ENCODE peak calls at places on chromosome 15, in ten cellular contexts. P is mucosa of descending colon, U is GM23338, O is right atrium auricular region, I is right lobe of liver, Z is breast epithelium, C is ascending aorta, S is tibial nerve, G is uterus, V is adrenal gland. R is an unnamed sample. For H3K4me1, the result is how much of the 10 kb centered on the place peaks cover.

GRCh38 chr15:82314769-82315518 is 34.3 kb downstream of the GOLGA6L10 start:
- DNase-seq in P (no peak), U (no peak), O (no peak), I (no peak), Z (no peak), C (no peak), S (no peak), G (no peak), V (no peak), R (no peak)

GRCh38 chr15:82228750-82229149 is 33.8 kb downstream of the EFL1 start:
- DNase-seq in P (no peak), U (no peak), O (no peak), I (no peak), Z (no peak), C (no peak), S (no peak), G (no peak), V (no peak), R (no peak)

GRCh38 chr15:63396546-63396939 is 14.9 kb upstream of the CA12 start:
- DNase-seq in P (no peak), U (peak), O (no peak), I (no peak), Z (no peak), C (no peak), S (no peak), G (no peak), V (no peak), R (no peak)

GRCh38 chr15:56739964-56740640 is 6.8 kb upstream of the ZNF280D start:
- DNase-seq in P (no peak), U (peak), O (no peak), I (no peak), Z (no peak), C (no peak), S (no peak), G (no peak), V (no peak), R (no peak)

GRCh38 chr15:50390549-50391264 is 33.5 kb upstream of the USP8 start:
- DNase-seq in P (no peak), U (no peak), O (no peak), I (no peak), Z (no peak), C (no peak), S (no peak), G (no peak), V (no peak), R (no peak)

GRCh38 chr15:30044377-30044776 is 38.4 kb upstream of the GOLGA8J start:
- DNase-seq in P (no peak), U (no peak), O (no peak), I (no peak), Z (no peak), C (no peak), S (no peak), G (no peak), V (no peak), R (no peak)

GRCh38 chr15:33059184-33059583 is 135.3 kb downstream of the FMN1 start:
- DNase-seq in P (no peak), U (no peak), O (no peak), I (no peak), Z (no peak), C (no peak), S (no peak), G (no peak), V (no peak), R (no peak)

GRCh38 chr15:38069001-38069400 is 134.6 kb downstream of the TMCO5A start:
- DNase-seq in P (no peak), U (no peak), O (no peak), I (no peak), Z (no peak), C (peak), S (no peak), G (no peak), V (no peak), R (no peak)

GRCh38 chr15:35379972-35380371 is 166.0 kb downstream of the DPH6 start:
- DNase-seq in P (no peak), U (no peak), O (no peak), I (no peak), Z (no peak), C (no peak), S (no peak), G (no peak), V (no peak), R (no peak)

DNA sequence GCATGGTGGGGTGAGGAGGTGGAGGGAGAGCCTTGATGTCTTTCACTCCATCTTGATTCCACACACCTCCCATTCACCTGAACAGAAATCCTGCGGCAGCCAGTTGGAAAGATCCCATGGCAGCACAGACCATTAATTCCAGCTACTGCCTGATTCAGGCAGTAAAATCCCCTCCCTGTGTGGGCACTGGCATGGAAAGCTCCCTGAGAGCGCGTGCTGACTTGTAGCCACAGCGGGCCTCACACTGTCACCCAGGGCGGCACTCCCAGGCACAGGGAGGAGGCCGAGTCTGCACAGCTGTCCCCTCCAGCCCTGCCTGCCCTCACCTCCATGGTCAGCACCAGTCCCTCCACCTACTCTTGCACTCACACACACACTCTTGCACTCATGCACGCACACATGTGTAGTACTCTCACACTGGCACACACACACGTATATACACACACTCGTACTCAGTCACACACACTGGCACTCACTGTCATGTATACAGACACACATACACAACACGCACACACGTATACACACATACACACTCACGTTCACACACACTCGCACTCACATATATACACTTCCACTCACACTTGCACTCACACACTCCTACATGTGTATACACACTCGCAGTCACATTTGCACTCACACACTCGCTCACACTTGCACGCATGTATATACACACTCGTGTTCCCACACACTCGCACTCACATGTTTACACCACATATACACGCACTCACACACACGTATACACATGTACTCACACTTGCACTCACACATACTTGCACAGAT is 1.7 kb downstream of the PLA2G4F start:
- DNase-seq in P (no peak), U (no peak), O (no peak), I (no peak), Z (peak), C (no peak), S (no peak), G (no peak), V (no peak), R (peak)
- H3K4me1 ChIP-seq in P (under half), U (under half), O (under half), I (under half), Z (under half), C (under half), S (under half), G (under half), V (under half), R (under half)

DNA sequence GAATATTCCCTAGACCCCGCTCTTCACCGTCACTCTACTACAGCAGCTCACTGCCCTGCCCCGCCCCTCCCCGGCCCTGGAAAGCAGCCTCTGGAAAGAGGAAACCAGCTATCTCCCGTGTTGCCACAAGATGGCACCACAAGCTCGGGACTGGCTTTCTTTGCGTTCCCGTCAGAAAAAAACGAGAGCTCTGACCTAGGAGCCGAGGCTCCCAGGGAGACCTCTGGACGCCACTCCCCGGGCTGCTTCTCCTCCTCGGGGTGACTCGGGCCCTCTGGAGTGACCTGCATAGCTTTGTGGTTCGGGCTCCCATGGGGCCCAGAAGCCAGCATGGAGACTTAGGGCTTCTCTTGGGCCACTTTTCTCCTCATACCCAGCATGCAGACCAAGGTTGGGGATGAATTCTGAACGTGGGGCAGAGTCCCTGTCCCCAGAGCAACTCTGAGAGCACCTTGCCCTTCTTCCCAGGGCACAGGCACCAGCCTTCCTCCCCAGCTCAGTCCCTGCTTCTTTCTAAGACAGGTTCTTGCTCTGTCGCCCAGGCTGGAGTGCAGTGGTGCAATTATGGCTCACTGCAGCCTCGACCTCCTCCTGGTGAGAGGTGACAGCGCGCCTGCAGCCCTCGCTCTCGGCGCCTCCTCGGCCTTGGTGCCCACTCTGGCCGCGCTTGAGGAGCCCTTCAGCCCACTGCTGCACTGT is 19.0 kb downstream of the STOML1 start:
- DNase-seq in P (peak), U (peak), O (peak), I (peak), Z (peak), C (peak), S (peak), G (peak), V (peak), R (peak)
- H3K4me3 ChIP-seq in P (no peak), U (peak), O (peak), I (no peak), Z (peak), C (peak), S (no peak), G (no peak), V (peak), R (no peak)

DNA sequence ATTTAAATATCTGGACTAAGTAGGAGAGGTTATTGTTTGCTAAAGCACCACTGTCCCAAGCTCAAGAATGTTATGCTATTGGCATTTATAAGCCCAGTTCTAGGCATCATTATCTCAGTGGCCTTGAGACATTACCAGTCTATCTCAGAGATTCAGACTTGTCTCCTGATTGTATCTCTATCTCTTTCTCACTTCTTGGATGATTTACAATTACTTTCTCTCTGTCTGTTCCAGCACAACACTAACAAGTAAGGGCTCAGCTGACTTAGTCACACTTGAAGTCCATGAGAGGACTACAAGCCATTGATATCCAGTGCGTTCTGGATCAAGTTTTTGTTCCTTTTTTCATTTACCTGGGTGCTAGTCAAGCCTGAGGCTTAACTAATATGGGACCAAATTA is 60.2 kb downstream of the TRIM69 start:
- DNase-seq in P (no peak), U (no peak), O (no peak), I (no peak), Z (no peak), C (no peak), S (no peak), G (no peak), V (no peak), R (no peak)
- TF ChIP-seq CTCF in P (no peak), U (no peak), O (no peak), I (no peak), Z (no peak), C (no peak), S (no peak), G (no peak), V (no peak), R (no peak)

DNA sequence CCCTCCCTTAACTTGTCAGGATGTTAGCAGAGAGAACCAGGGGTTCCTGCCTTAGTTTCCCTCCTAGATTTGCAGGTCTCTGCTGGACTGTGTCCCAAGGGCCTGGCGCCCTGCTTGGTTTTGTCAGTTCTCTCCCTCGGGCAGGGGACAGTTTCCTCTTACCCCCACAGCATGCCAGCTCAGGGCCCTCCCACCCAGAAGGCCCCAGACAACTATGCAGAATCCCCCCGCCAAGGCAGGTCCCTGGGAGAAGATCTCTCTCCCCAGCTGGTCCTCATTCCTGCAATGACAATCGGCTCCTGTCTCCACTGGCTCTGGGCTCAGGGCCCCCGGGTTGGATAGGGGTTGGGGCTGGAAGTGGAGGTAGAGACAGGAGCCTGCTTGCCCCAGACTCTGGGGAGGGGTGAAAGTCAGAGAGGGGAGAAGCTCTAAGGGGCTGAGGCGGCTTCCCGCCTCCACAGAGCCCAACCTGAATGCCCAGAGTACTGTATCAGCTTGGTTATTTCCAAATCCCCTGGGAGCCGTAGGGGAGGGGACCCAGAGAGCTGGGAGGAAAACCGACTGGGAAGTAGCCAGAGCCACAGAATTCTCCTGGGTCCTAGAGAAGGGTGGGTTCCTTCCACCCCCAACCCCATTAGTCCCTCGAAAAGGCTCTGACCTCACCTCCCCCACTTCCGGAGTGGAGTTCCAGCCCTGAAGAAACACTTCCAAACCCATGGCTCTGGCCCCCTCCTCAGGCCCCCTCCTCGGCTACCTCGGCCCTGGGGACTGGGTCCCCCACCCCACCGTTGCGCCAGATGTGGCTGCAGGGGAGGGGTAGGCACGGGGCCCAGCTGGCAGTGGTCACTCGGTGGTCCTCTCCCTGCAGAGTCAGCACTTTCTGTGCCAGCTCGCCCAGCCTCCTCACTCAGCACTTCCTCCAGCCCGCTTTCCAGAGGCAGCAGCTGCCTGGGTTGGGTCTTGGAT is 3.8 kb upstream of the LOXL1 start:
- DNase-seq in P (peak), U (peak), O (no peak), I (no peak), Z (no peak), C (peak), S (no peak), G (peak), V (no peak), R (peak)
- H3K4me1 ChIP-seq in P (under half), U (half or more), O (half or more), I (under half), Z (under half), C (under half), S (under half), G (under half), V (under half), R (under half)

DNA sequence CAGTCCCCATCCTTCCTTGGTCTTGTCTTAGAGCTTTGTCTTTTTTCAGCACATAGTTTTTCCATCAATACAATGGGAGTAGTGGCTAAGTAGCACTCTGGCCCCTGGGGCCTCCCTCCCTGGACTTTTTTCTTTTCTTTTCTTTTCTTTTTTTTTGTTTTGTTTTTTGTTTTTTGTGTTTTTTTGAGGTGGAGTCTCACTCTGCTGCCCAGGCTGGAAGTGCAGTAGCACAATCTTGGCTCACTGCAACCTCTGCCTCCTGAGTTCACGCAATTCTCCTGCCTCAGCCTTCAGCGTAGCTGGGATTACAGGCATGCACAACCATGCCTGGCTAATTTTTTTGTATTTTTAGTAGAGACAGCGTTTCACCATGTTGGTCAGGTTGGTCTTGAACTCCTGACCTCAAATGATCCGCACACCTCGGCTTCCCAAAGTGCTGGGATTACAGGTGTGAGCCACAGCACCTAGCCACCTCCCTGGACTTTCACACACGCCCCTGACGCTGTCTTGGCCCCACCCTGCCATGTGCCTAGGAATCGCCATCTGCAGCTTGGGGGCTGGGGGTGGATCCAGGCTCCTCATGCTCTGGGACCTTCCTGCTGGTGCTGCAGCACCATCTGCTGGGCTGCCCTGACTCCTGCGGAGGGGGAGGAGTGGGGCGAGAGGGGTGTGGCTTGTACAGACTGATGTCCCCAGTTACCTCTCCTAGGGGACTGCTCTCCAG is 2.8 kb downstream of the C15orf39 start:
- DNase-seq in P (peak), U (peak), O (peak), I (peak), Z (peak), C (peak), S (peak), G (peak), V (peak), R (peak)
- H3K4me3 ChIP-seq in P (no peak), U (peak), O (peak), I (no peak), Z (no peak), C (peak), S (no peak), G (no peak), V (no peak), R (no peak)

GRCh38 chr15:69607101-69607500 is 154.5 kb downstream of the RPLP1 start:
- DNase-seq in P (no peak), U (peak), O (peak), I (no peak), Z (no peak), C (peak), S (no peak), G (no peak), V (no peak), R (no peak)

GRCh38 chr15:69602921-69603320 is 150.3 kb downstream of the RPLP1 start:
- DNase-seq in P (no peak), U (no peak), O (peak), I (no peak), Z (no peak), C (no peak), S (no peak), G (no peak), V (no peak), R (no peak)

GRCh38 chr15:69603369-69604049 is 150.9 kb downstream of the RPLP1 start:
- DNase-seq in P (no peak), U (no peak), O (peak), I (no peak), Z (no peak), C (no peak), S (no peak), G (no peak), V (no peak), R (no peak)

GRCh38 chr15:69602095-69602494 is 149.5 kb downstream of the RPLP1 start:
- DNase-seq in P (no peak), U (no peak), O (peak), I (no peak), Z (no peak), C (no peak), S (no peak), G (no peak), V (no peak), R (no peak)

GRCh38 chr15:69604050-69604378 is 151.4 kb downstream of the RPLP1 start:
- DNase-seq in P (no peak), U (peak), O (peak), I (no peak), Z (no peak), C (no peak), S (no peak), G (no peak), V (no peak), R (no peak)
- TF ChIP-seq CTCF in P (no peak), U (peak), O (no peak), I (no peak), Z (no peak), C (no peak), S (no peak), G (no peak), V (no peak), R (no peak)

DNA sequence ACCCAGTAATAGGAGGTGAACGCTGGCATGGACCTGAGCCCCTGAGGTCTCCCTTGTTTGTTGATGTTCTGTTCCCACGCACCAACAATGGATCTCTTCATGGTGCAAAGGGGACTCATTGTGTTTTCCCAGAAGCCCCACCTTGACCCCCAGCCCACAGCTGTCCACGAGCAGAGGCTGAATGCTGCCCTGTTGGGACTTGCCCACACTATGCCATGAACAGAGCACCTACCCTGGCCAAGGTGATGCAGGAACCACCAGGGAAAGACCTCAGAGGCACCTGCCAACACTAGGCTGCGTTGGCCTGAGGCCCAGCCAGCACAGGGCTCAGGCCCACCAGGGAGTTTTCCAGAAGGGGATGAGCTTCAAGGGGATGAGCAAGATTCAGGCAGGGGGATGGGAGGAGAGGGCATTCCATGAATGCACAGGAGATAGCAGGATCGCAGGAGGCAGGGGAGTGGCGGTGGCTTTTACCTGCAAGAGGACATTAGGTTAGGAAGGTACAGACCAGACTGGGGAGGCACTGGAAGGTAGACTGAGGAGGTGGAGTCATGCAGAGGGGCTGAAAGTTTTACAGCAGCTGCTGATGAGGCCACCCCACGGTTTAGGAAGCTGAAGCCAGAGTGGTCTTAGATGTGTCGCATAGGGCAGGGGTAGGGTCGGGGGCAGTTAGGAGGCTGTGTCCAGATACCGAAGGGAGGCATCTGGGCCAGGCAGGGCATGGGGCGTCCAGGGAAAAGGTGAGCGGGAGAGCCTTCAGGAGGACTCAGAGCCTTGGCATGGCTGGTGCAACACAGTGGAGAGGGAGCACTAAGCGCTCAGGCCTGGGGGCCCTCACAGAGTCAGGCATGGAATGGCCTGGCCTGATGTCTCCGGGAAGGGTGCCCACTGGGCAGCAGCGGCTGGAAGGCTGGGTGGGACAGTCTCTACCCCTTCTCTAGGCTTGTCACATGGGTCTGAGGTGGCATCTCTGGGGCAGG is 4.0 kb upstream of the PHGR1 start:
- DNase-seq in P (no peak), U (no peak), O (no peak), I (no peak), Z (no peak), C (no peak), S (no peak), G (no peak), V (no peak), R (peak)
- H3K4me1 ChIP-seq in P (half or more), U (under half), O (under half), I (under half), Z (under half), C (under half), S (under half), G (under half), V (under half), R (under half)